ENCODE peak calls at places on chromosomes 16 and 17, in eight cellular contexts. Y is CD4-positive, alpha-beta memory T cell; Q is astrocyte; I is tibial nerve; O is ascending aorta; N is neuronal stem cell; D is adipocyte; C is heart left ventricle. Z is an unnamed sample. For H3K27me3, the result is how much of the 10 kb centered on the place peaks cover.

GRCh38 chr17:17042851-17043667 is 802 bp downstream of the MPRIP start:
- DNase-seq in Y (peak), Q (no peak), I (no peak), O (no peak), N (peak), D (peak), C (no peak), Z (no peak)

GRCh38 chr17:2906907-2907306 is 110.7 kb downstream of the RAP1GAP2 start:
- DNase-seq in Y (no peak), Q (no peak), I (no peak), O (no peak), N (no peak), D (no peak), C (no peak), Z (no peak)

GRCh38 chr17:73782641-73783381 is 138.6 kb upstream of the SDK2 start:
- DNase-seq in Y (no peak), Q (no peak), I (no peak), O (no peak), N (no peak), D (no peak), C (no peak), Z (no peak)

GRCh38 chr17:43706235-43706634 is 44.5 kb upstream of the MEOX1 start:
- DNase-seq in Y (no peak), Q (no peak), I (no peak), O (no peak), N (no peak), D (no peak), C (no peak), Z (no peak)

GRCh38 chr17:75724016-75725003 is 3.1 kb downstream of the ITGB4 start:
- DNase-seq in Y (no peak), Q (no peak), I (no peak), O (no peak), N (no peak), D (no peak), C (no peak), Z (no peak)

GRCh38 chr17:7133424-7133823 is 18.8 kb upstream of the ASGR2 start:
- DNase-seq in Y (peak), Q (no peak), I (no peak), O (peak), N (peak), D (peak), C (no peak), Z (peak)

GRCh38 chr17:81394377-81394747 is 895 bp upstream of the BAHCC1 start:
- DNase-seq in Y (no peak), Q (no peak), I (no peak), O (no peak), N (no peak), D (peak), C (no peak), Z (no peak)

GRCh38 chr16:23587726-23588125 is 8.4 kb downstream of the NDUFAB1 start:
- DNase-seq in Y (no peak), Q (peak), I (no peak), O (no peak), N (no peak), D (peak), C (no peak), Z (no peak)

GRCh38 chr16:24372824-24373223 is 116.7 kb downstream of the CACNG3 start:
- DNase-seq in Y (no peak), Q (no peak), I (no peak), O (no peak), N (no peak), D (no peak), C (no peak), Z (no peak)

GRCh38 chr17:72952641-72953313 is 139.7 kb downstream of the SLC39A11 start:
- DNase-seq in Y (no peak), Q (no peak), I (no peak), O (no peak), N (no peak), D (no peak), C (no peak), Z (no peak)

GRCh38 chr17:39927928-39928867 is 666 bp downstream of the LRRC3C start:
- DNase-seq in Y (no peak), Q (no peak), I (no peak), O (peak), N (no peak), D (no peak), C (peak), Z (peak)

GRCh38 chr16:68785715-68786114 is 48.6 kb downstream of the CDH1 start:
- DNase-seq in Y (no peak), Q (no peak), I (no peak), O (no peak), N (no peak), D (no peak), C (no peak), Z (no peak)

GRCh38 chr16:68786685-68787418 is 49.8 kb downstream of the CDH1 start:
- DNase-seq in Y (no peak), Q (peak), I (no peak), O (no peak), N (no peak), D (no peak), C (peak), Z (no peak)

GRCh38 chr16:68790944-68791343 is 52.4 kb upstream of the TANGO6 start:
- DNase-seq in Y (no peak), Q (no peak), I (no peak), O (no peak), N (no peak), D (no peak), C (no peak), Z (no peak)

GRCh38 chr16:68792465-68793324 is 50.6 kb upstream of the TANGO6 start:
- DNase-seq in Y (no peak), Q (peak), I (no peak), O (no peak), N (no peak), D (peak), C (no peak), Z (no peak)

DNA sequence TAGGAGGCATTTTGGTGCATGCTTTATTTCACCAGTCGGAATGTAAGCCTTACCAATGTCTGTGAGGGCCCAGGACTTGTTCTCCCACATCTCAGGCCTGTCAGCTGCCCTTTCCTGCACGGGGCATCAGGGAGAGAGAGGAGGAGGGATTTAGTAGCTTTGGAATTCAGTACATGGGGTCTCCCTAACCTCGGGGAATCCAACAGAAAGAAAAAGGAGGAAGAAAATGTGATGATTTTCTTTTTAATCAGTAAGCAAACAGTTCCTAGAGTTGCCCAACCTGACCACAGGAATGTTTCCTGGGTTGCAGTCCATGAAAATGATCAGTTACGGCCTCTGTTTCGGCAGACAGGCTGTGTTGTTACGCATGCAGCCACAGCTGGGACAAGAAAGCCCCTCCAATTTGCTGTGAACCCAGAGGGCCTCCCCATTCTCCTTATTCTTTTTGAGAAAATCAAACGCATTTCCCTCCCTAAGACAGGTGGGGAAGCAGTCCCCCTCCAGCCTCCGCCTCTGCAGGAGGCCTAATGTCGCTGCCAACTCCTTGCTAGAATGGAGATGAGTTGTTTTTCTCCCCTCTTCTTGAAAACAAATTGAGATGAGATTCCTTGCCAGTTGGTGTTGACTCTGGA is 53.1 kb upstream of the TANGO6 start:
- DNase-seq in Y (no peak), Q (peak), I (no peak), O (no peak), N (no peak), D (peak), C (no peak), Z (peak)
- H3K4me3 ChIP-seq in Y (no peak), Q (no peak), I (no peak), O (no peak), N (no peak), D (no peak), C (no peak), Z (no peak)

GRCh38 chr16:56669005-56669839 is at the start of gene MT1H:
- DNase-seq in Y (no peak), Q (no peak), I (no peak), O (no peak), N (no peak), D (no peak), C (no peak), Z (no peak)
- H3K27me3 ChIP-seq in Y (under half), Q (half or more), I (under half), O (under half), N (half or more), D (under half), C (under half), Z (under half)

DNA sequence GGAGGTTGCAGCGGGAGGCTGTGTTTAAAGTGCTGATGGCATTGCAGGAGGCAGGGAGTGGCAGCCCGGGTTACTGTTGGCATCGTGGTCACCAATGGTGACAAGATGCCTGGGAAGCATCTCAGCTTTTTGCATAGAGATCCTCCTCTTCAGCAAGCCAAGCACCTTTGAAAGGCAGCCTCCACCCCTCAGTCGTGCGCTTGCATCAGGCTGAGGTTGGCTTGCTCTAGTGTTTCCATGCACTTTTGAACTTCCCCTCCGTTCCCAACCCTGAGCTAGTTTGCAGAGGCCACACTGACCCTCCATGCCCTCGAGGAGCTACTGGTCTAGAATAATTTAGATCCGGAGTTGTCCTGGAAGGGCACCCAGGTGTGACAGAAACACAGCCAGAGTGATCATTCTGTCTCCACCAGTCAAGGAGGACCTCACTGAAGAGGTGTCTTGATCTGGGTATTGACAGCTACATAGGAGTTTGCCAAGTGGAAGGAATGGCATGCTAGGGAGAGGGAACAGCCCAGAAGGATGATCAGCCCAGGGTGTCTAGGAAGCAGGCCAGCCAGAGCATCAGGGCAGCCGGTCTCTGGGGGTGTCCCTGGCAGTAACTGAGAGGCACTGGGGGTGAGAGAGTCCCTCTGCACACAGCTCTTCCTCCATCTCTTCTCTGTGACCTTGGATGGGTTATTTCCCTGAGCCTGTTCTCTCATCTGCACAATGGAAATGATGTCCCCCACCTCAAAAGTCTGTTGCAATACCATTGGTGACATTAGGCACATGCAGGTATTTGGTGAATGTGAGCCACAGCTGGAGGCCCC is 7.7 kb downstream of the BEAN1 start:
- DNase-seq in Y (no peak), Q (no peak), I (no peak), O (no peak), N (no peak), D (no peak), C (no peak), Z (no peak)
- H3K4me3 ChIP-seq in Y (no peak), Q (no peak), I (no peak), O (no peak), N (no peak), D (no peak), C (no peak), Z (no peak)

GRCh38 chr16:67162439-67163163 is 1.9 kb upstream of the HSF4 start:
- DNase-seq in Y (no peak), Q (no peak), I (no peak), O (no peak), N (no peak), D (peak), C (no peak), Z (no peak)
- H3K27me3 ChIP-seq in Y (under half), Q (half or more), I (under half), O (under half), N (half or more), D (under half), C (under half), Z (under half)

DNA sequence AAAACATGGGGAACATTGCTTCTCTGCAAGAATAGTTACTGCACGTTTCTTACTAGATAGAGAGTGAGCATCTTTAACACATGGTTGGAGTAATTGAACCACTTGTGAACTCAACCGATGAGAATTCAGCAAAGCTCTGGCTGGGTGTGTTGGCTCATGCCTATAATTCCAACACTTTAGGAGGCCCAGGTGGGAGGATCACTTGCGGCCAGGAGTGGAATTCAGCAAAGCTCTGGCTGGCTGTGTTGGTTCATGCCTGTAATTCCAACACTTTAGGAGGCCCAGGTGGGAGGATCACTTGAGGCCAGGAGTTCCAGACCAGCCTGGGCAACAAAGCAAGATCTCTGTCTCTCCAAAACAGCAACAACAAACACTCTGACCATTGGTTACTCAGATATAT is 865.9 kb downstream of the KCNJ2 start:
- DNase-seq in Y (no peak), Q (no peak), I (no peak), O (no peak), N (no peak), D (no peak), C (no peak), Z (no peak)
- H3K4me3 ChIP-seq in Y (no peak), Q (no peak), I (no peak), O (no peak), N (no peak), D (no peak), C (no peak), Z (no peak)

GRCh38 chr16:86117235-86117634 is 218.3 kb downstream of the IRF8 start:
- DNase-seq in Y (no peak), Q (no peak), I (no peak), O (no peak), N (no peak), D (no peak), C (no peak), Z (no peak)

GRCh38 chr16:86118467-86119307 is 219.7 kb downstream of the IRF8 start:
- DNase-seq in Y (no peak), Q (no peak), I (no peak), O (no peak), N (no peak), D (no peak), C (no peak), Z (no peak)

GRCh38 chr16:86120982-86121242 is 221.9 kb downstream of the IRF8 start:
- DNase-seq in Y (no peak), Q (no peak), I (no peak), O (no peak), N (no peak), D (no peak), C (no peak), Z (no peak)

GRCh38 chr16:86120201-86120981 is 221.4 kb downstream of the IRF8 start:
- DNase-seq in Y (no peak), Q (no peak), I (no peak), O (no peak), N (no peak), D (no peak), C (no peak), Z (no peak)

DNA sequence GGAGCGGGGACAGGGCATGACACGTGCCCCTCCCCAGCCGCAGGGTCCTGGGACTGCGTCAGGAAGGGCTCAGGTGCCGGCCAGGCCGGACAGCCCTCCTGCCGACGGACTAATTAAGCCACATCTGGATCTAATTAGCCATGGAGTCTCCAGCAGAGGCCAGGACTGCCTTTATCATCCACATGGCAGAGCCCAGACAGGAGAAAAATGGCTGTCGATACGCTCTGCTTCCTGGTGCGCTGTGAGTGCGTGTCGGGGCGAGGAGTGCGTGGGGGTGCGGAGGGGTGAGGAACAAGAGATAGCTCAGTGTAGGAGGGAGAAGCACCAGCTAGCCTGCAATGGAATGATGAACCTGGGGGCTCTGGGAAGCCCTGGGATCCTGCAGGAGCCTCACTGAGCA is 218.8 kb downstream of the IRF8 start:
- DNase-seq in Y (no peak), Q (no peak), I (no peak), O (no peak), N (no peak), D (peak), C (no peak), Z (no peak)
- H3K27me3 ChIP-seq in Y (under half), Q (under half), I (under half), O (under half), N (under half), D (half or more), C (under half), Z (under half)

GRCh38 chr16:57372372-57373116 is at the start of gene CX3CL1:
- DNase-seq in Y (no peak), Q (peak), I (no peak), O (peak), N (no peak), D (peak), C (peak), Z (peak)
- H3K4me3 ChIP-seq in Y (no peak), Q (peak), I (peak), O (peak), N (peak), D (peak), C (peak), Z (peak)

DNA sequence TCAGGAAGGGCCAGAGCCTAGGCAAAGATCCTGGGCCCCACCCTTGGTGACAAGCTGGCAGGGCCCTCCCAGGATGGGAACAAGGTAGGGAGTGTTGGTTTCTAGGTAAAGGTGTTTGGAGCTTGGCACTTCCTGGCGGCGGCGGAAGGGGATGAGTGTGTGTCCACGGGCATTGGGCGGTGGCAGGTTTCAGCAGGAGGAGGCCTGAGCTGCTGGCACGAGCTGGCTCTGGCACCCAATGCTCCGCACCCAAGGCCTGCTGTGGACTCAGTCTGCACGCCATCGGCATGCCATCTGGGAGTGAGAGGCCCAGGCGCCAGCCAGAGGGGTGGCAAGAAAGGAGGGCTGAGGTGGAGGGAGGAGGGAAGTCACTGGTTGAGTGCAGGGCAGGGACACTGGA is 46.9 kb upstream of the TAC4 start:
- DNase-seq in Y (no peak), Q (no peak), I (no peak), O (no peak), N (no peak), D (no peak), C (no peak), Z (no peak)
- H3K27me3 ChIP-seq in Y (under half), Q (half or more), I (under half), O (under half), N (under half), D (half or more), C (under half), Z (under half)

Z was measured in lung.